ENCODE peak calls at places on chromosome 3, in nine cellular contexts. W is GM23248, A is psoas muscle, Z is AG10803, X is fibroblast of the aortic adventitia, D is GM03348, L is HT-29, J is T-helper 9 cell, I is thoracic aorta. P is an unnamed sample.

GRCh38 chr3:79769234-79769633 is 1.4 kb upstream of the ROBO1 start:
- DNase-seq in W (no peak), D (no peak), X (no peak), Z (no peak), I (no peak), A (no peak), L (no peak), J (no peak), P (no peak)

GRCh38 chr3:38054166-38054991 is 15.4 kb downstream of the DLEC1 start:
- DNase-seq in I (no peak), J (no peak), Z (no peak), D (no peak), X (no peak), A (no peak), L (no peak), W (peak), P (no peak)

GRCh38 chr3:88041005-88041404 is 17.8 kb downstream of the CGGBP1 start:
- DNase-seq in L (no peak), W (no peak), I (no peak), A (no peak), Z (no peak), J (no peak), D (no peak), X (no peak), P (no peak)

GRCh38 chr3:196075013-196075412 is 6.9 kb downstream of the TFRC start:
- DNase-seq in D (no peak), J (no peak), A (no peak), L (no peak), Z (no peak), W (no peak), X (no peak), I (no peak), P (no peak)

GRCh38 chr3:134659391-134660045 is 8.7 kb upstream of the KY start:
- DNase-seq in D (no peak), J (no peak), X (no peak), I (no peak), W (no peak), Z (no peak), A (no peak), L (no peak), P (no peak)

GRCh38 chr3:161444678-161445077 is 51.9 kb upstream of the OTOL1 start:
- DNase-seq in A (no peak), X (no peak), Z (no peak), D (no peak), W (no peak), I (no peak), L (no peak), J (no peak), P (no peak)

GRCh38 chr3:37554364-37554763 is 307.3 kb upstream of the CTDSPL start:
- DNase-seq in J (no peak), Z (no peak), W (no peak), I (no peak), L (no peak), X (no peak), D (no peak), A (no peak), P (no peak)

GRCh38 chr3:194691481-194692281 is 6.0 kb downstream of the FAM43A start:
- DNase-seq in I (no peak), Z (no peak), D (no peak), W (no peak), A (no peak), L (no peak), J (no peak), X (no peak), P (no peak)

GRCh38 chr3:102533784-102534183 is 99.0 kb downstream of the ZPLD1 start:
- DNase-seq in W (no peak), L (no peak), D (no peak), X (no peak), I (no peak), Z (no peak), A (no peak), J (no peak), P (no peak)

GRCh38 chr3:115018694-115019093 is 128.4 kb downstream of the ZBTB20 start:
- DNase-seq in J (no peak), I (no peak), W (no peak), L (no peak), X (no peak), D (no peak), A (no peak), Z (no peak), P (no peak)

GRCh38 chr3:3165241-3165640 is 14.2 kb downstream of the CRBN start:
- DNase-seq in D (no peak), J (no peak), A (no peak), L (no peak), I (no peak), W (no peak), X (no peak), Z (no peak), P (no peak)

GRCh38 chr3:25489858-25490591 is 62.0 kb downstream of the RARB start:
- DNase-seq in Z (no peak), W (no peak), J (no peak), L (no peak), X (no peak), I (no peak), D (no peak), A (no peak), P (no peak)

GRCh38 chr3:17583530-17583929 is 158.9 kb downstream of the TBC1D5 start:
- DNase-seq in D (no peak), L (no peak), X (no peak), W (no peak), Z (no peak), I (no peak), A (no peak), J (no peak), P (no peak)

GRCh38 chr3:46929324-46929723 is 47.2 kb downstream of the CCDC12 start:
- DNase-seq in X (no peak), J (no peak), W (no peak), L (no peak), I (no peak), D (no peak), Z (no peak), A (peak), P (no peak)

GRCh38 chr3:148697311-148698189 is at the start of gene AGTR1:
- DNase-seq in J (no peak), A (peak), D (peak), X (peak), L (no peak), W (peak), I (peak), Z (peak), P (no peak)

GRCh38 chr3:24192004-24192403 is 246.9 kb downstream of the NR1D2 start:
- DNase-seq in I (no peak), D (no peak), Z (no peak), J (no peak), A (no peak), W (no peak), L (no peak), X (no peak), P (no peak)

GRCh38 chr3:108899530-108899929 is 54.1 kb downstream of the GUCA1C start:
- DNase-seq in L (no peak), Z (no peak), X (no peak), W (no peak), A (no peak), D (no peak), J (no peak), I (no peak), P (no peak)

GRCh38 chr3:160052385-160053047 is 63.9 kb downstream of the IL12A start:
- DNase-seq in Z (peak), J (no peak), D (no peak), I (no peak), W (peak), L (no peak), X (peak), A (no peak), P (no peak)

GRCh38 chr3:19139863-19140262 is 8.4 kb upstream of the KCNH8 start:
- DNase-seq in W (no peak), J (no peak), L (no peak), X (no peak), D (no peak), A (no peak), Z (no peak), I (no peak), P (no peak)

GRCh38 chr3:128482857-128483656 is 9.9 kb downstream of the GATA2 start:
- DNase-seq in W (peak), A (peak), I (no peak), J (no peak), D (peak), L (no peak), Z (peak), X (peak), P (no peak)

GRCh38 chr3:152835311-152836102 is 576 bp downstream of the P2RY1 start:
- DNase-seq in X (peak), Z (peak), D (peak), W (peak), I (no peak), A (peak), J (no peak), L (peak), P (no peak)

GRCh38 chr3:174951023-174951422 is 91.9 kb downstream of the NAALADL2 start:
- DNase-seq in X (peak), Z (peak), I (no peak), L (no peak), J (no peak), A (no peak), D (no peak), W (peak), P (no peak)

GRCh38 chr3:42120866-42121265 is 29.7 kb downstream of the TRAK1 start:
- DNase-seq in L (no peak), W (no peak), I (no peak), A (no peak), J (no peak), Z (peak), D (no peak), X (no peak), P (no peak)

GRCh38 chr3:159559771-159560170 is 428.9 kb upstream of the IL12A start:
- DNase-seq in D (no peak), W (no peak), Z (no peak), I (no peak), A (no peak), J (no peak), L (no peak), X (peak), P (no peak)

GRCh38 chr3:106135451-106136160 is 266.8 kb upstream of the CBLB start:
- DNase-seq in Z (no peak), I (no peak), D (no peak), A (no peak), J (no peak), L (no peak), W (no peak), X (no peak), P (no peak)

GRCh38 chr3:80533553-80533952 is 765.8 kb upstream of the ROBO1 start:
- DNase-seq in D (peak), J (no peak), X (no peak), L (no peak), Z (no peak), A (no peak), W (peak), I (no peak), P (no peak)

GRCh38 chr3:194107126-194107525 is 28.8 kb upstream of the HES1 start:
- DNase-seq in W (no peak), X (no peak), L (no peak), A (no peak), Z (no peak), I (no peak), J (no peak), D (no peak), P (no peak)

GRCh38 chr3:63851287-63851686 is 12.3 kb downstream of the THOC7 start:
- DNase-seq in A (no peak), Z (no peak), L (no peak), I (no peak), X (no peak), J (no peak), D (no peak), W (no peak), P (no peak)

GRCh38 chr3:53843195-53844177 is 2.7 kb downstream of the CHDH start:
- DNase-seq in A (no peak), D (no peak), X (no peak), Z (no peak), W (no peak), L (no peak), I (no peak), J (no peak), P (no peak)

GRCh38 chr3:132311860-132312259 is 5.3 kb upstream of the ACP3 start:
- DNase-seq in J (no peak), D (no peak), A (no peak), L (no peak), I (no peak), W (peak), Z (no peak), X (peak), P (no peak)

GRCh38 chr3:157938154-157938774 is 168.0 kb downstream of the SHOX2 start:
- DNase-seq in J (no peak), D (peak), L (no peak), Z (peak), W (peak), X (peak), A (no peak), I (no peak), P (no peak)

P was measured in T-cell.